ENCODE peak calls at places on chromosomes 1 and 21, in four cellular contexts. One of them, this sample, is unnamed.

GRCh38 chr1:19010503-19010902 is 54.0 kb upstream of the IFFO2 start:
- DNase-seq in breast epithelium: no peak
- DNase-seq in spleen: no peak
- DNase-seq in IMR-90: no peak
- DNase-seq in this sample: no peak

GRCh38 chr21:38910390-38911008 is 104.8 kb downstream of the ETS2 start:
- DNase-seq in breast epithelium: no peak
- DNase-seq in spleen: no peak
- DNase-seq in IMR-90: no peak
- DNase-seq in this sample: no peak

GRCh38 chr1:30462826-30463425 is 260.5 kb downstream of the MATN1 start:
- DNase-seq in breast epithelium: peak; percentile 40
- DNase-seq in spleen: peak; percentile 29
- DNase-seq in IMR-90: no peak
- DNase-seq in this sample: no peak

GRCh38 chr1:54170961-54171460 is 18.2 kb upstream of the CDCP2 start:
- DNase-seq in breast epithelium: no peak
- DNase-seq in spleen: peak; percentile 49
- DNase-seq in IMR-90: no peak
- DNase-seq in this sample: no peak

GRCh38 chr1:237759371-237759770 is 131.4 kb downstream of the ZP4 start:
- DNase-seq in breast epithelium: no peak
- DNase-seq in spleen: no peak
- DNase-seq in IMR-90: no peak
- DNase-seq in this sample: no peak

GRCh38 chr1:220316291-220316690 is 44.0 kb upstream of the RAB3GAP2 start:
- DNase-seq in breast epithelium: no peak
- DNase-seq in spleen: no peak
- DNase-seq in IMR-90: no peak
- DNase-seq in this sample: no peak

GRCh38 chr1:228285661-228286504 is 78.0 kb downstream of the OBSCN start:
- DNase-seq in breast epithelium: peak; percentile 46
- DNase-seq in spleen: peak; percentile 79
- DNase-seq in IMR-90: no peak
- DNase-seq in this sample: peak; percentile 11

GRCh38 chr21:26550357-26550756 is 22.7 kb downstream of the CYYR1 start:
- DNase-seq in breast epithelium: no peak
- DNase-seq in spleen: no peak
- DNase-seq in IMR-90: no peak
- DNase-seq in this sample: no peak

GRCh38 chr1:225613006-225613405 is 39.9 kb downstream of the ENAH start:
- DNase-seq in breast epithelium: no peak
- DNase-seq in spleen: no peak
- DNase-seq in IMR-90: no peak
- DNase-seq in this sample: no peak
- H3K27ac ChIP-seq in breast epithelium: peak overlapping the region; percentile 59
- H3K27ac ChIP-seq in spleen: peak overlapping the region; percentile 20
- H3K27ac ChIP-seq in IMR-90: no peak overlapping the region
- H3K27ac ChIP-seq in this sample: peak overlapping the region; percentile 10

GRCh38 chr1:58064281-58064680 is 482.2 kb downstream of the OMA1 start:
- DNase-seq in breast epithelium: no peak
- DNase-seq in spleen: no peak
- DNase-seq in IMR-90: no peak
- DNase-seq in this sample: no peak
- H3K36me3 ChIP-seq in breast epithelium: no peaks in the 10 kb centered on the region
- H3K36me3 ChIP-seq in spleen: no peaks in the 10 kb centered on the region
- H3K36me3 ChIP-seq in IMR-90: no peaks in the 10 kb centered on the region
- H3K36me3 ChIP-seq in this sample: no peaks in the 10 kb centered on the region

GRCh38 chr1:99767996-99768524 is 1.6 kb upstream of the FRRS1 start:
- DNase-seq in breast epithelium: no peak
- DNase-seq in spleen: no peak
- DNase-seq in IMR-90: no peak
- DNase-seq in this sample: no peak
- TF ChIP-seq POLR2A in breast epithelium: no peak
- TF ChIP-seq POLR2A in spleen: no peak
- TF ChIP-seq POLR2A in IMR-90: no peak
- TF ChIP-seq POLR2A in this sample: no peak

DNA sequence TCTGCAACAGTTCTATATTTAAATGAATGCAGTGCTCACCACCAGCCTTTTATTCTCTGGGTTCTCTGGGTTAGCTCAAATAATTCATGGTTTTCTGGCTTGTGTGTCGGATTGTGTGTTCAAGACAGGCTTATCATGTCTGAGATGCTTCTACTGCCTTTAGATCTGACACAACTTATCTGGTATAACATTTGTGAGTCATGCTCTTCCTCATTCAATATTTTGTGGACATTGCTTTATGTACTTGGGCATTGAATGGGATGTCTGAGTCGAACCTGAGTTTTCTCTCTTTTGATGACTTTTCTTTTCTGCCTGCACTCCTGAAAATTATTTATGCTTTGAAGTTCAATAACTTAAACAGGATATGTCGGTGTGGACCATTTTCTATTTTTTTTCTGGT is 17.5 kb upstream of the PKP1 start:
- DNase-seq in breast epithelium: no peak
- DNase-seq in spleen: no peak
- DNase-seq in IMR-90: peak; percentile 36
- DNase-seq in this sample: no peak
- H3K27ac ChIP-seq in breast epithelium: no peak overlapping the region
- H3K27ac ChIP-seq in spleen: no peak overlapping the region
- H3K27ac ChIP-seq in IMR-90: no peak overlapping the region
- H3K27ac ChIP-seq in this sample: no peak overlapping the region

GRCh38 chr1:156949127-156949526 is 28.7 kb downstream of the LRRC71 start:
- DNase-seq in breast epithelium: no peak
- DNase-seq in spleen: no peak
- DNase-seq in IMR-90: no peak
- DNase-seq in this sample: no peak
- H3K36me3 ChIP-seq in breast epithelium: peaks cover 19% of the 10 kb centered on the region
- H3K36me3 ChIP-seq in spleen: no peaks in the 10 kb centered on the region
- H3K36me3 ChIP-seq in IMR-90: peaks cover 63% of the 10 kb centered on the region
- H3K36me3 ChIP-seq in this sample: peaks cover 77% of the 10 kb centered on the region